ENCODE peak calls at places on chromosomes 11 and 22, in eight cellular contexts. Y, R, O, M, D, S, C and L are unnamed samples. For H3K4me1, the result is how much of the 10 kb centered on the place peaks cover.

GRCh38 chr11:22426915-22427314 is 88.7 kb downstream of the SLC17A6 start:
- DNase-seq in Y (no peak), R (no peak), O (no peak), M (no peak), D (no peak), S (no peak), C (no peak), L (peak)

GRCh38 chr11:118572914-118573550 is 823 bp downstream of the ARCN1 start:
- DNase-seq in Y (no peak), R (peak), O (no peak), M (no peak), D (peak), S (peak), C (peak), L (peak)

GRCh38 chr11:73182824-73183321 is 35.2 kb upstream of the P2RY2 start:
- DNase-seq in Y (peak), R (no peak), O (peak), M (peak), D (no peak), S (no peak), C (no peak), L (no peak)

GRCh38 chr11:94417386-94417987 is 16.3 kb upstream of the GPR83 start:
- DNase-seq in Y (no peak), R (peak), O (no peak), M (no peak), D (peak), S (peak), C (peak), L (peak)

GRCh38 chr11:29962243-29962642 is 54.6 kb downstream of the KCNA4 start:
- DNase-seq in Y (no peak), R (peak), O (no peak), M (no peak), D (peak), S (no peak), C (peak), L (peak)

GRCh38 chr11:71282581-71283351 is 30.4 kb upstream of the SHANK2 start:
- DNase-seq in Y (peak), R (peak), O (no peak), M (peak), D (peak), S (no peak), C (no peak), L (no peak)

GRCh38 chr22:46104170-46104880 is 46.0 kb upstream of the PPARA start:
- DNase-seq in Y (no peak), R (no peak), O (peak), M (peak), D (peak), S (peak), C (no peak), L (peak)

GRCh38 chr11:11857769-11858168 is 16.0 kb downstream of the USP47 start:
- DNase-seq in Y (no peak), R (no peak), O (no peak), M (no peak), D (no peak), S (no peak), C (peak), L (no peak)

GRCh38 chr11:75946531-75947530 is 131.8 kb downstream of the UVRAG start:
- DNase-seq in Y (peak), R (peak), O (no peak), M (no peak), D (peak), S (peak), C (no peak), L (peak)

GRCh38 chr22:23696326-23696851 is 5.6 kb downstream of the RGL4 start:
- DNase-seq in Y (no peak), R (no peak), O (peak), M (peak), D (no peak), S (peak), C (no peak), L (no peak)

GRCh38 chr22:40676644-40677043 is 2.6 kb upstream of the MCHR1 start:
- DNase-seq in Y (no peak), R (no peak), O (no peak), M (no peak), D (peak), S (no peak), C (no peak), L (no peak)

GRCh38 chr11:44596541-44597276 is 31.2 kb downstream of the CD82 start:
- DNase-seq in Y (no peak), R (no peak), O (no peak), M (no peak), D (peak), S (peak), C (no peak), L (peak)

GRCh38 chr22:38308791-38309498 is 8.3 kb downstream of the CSNK1E start:
- DNase-seq in Y (no peak), R (no peak), O (no peak), M (no peak), D (no peak), S (no peak), C (no peak), L (no peak)

GRCh38 chr22:38311331-38311635 is 6.0 kb downstream of the CSNK1E start:
- DNase-seq in Y (no peak), R (no peak), O (no peak), M (no peak), D (no peak), S (no peak), C (no peak), L (peak)

GRCh38 chr22:38310518-38311330 is 6.5 kb downstream of the CSNK1E start:
- DNase-seq in Y (peak), R (no peak), O (no peak), M (no peak), D (no peak), S (no peak), C (no peak), L (peak)

GRCh38 chr22:38312261-38312800 is 4.9 kb downstream of the CSNK1E start:
- DNase-seq in Y (no peak), R (no peak), O (no peak), M (no peak), D (peak), S (no peak), C (no peak), L (peak)

DNA sequence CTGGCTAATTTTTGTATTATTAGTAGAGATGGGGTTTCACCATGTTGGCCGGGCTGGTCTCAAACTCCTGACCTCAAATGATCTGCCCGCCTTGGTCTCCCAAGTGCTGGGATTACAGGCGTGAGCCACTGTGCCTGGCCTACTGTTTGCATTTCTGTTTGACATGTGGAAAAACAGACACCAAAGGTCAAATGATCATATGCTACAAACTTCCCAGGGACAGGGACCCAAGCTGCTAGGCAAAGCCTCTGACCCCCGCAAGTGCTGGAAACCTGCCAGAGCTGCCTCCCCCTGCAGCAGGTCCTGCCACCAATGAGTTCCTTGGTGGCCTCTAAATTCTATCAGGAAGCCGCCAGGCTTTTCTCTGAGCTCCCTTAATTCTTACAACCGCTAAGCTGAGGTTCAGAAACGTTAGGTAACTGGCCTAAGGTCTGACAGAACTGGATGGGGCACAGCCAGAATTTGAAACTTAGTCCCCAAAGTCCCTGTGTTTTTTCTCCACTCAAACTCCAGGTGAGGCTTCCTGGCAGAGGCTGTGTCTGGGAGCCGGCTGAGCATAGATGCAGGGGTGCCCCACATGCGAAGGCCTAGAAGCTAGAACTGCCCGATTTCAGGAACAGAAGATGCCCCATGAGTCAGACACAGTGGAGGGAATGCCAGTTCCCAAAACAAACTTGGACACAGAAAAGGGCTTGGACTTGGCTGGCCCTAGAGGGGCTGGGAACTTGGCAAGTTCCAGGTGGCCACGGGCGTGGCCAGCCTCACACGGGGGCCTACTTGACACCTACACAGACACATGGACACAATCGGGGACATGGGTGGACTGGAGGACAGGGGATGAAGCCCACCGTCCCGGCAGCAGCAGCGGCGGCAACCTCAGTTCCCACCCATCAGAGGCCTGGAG is 7.4 kb downstream of the CSNK1E start:
- DNase-seq in Y (no peak), R (no peak), O (no peak), M (no peak), D (no peak), S (no peak), C (no peak), L (peak)
- H3K4me1 ChIP-seq in Y (half or more), R (under half), O (half or more), M (half or more), D (half or more), S (half or more), C (half or more), L (half or more)

GRCh38 chr22:48050836-48051235 is 1288.4 kb downstream of the TBC1D22A start:
- DNase-seq in Y (no peak), R (no peak), O (no peak), M (no peak), D (no peak), S (no peak), C (no peak), L (no peak)

GRCh38 chr22:48051796-48052620 is 1289.6 kb downstream of the TBC1D22A start:
- DNase-seq in Y (no peak), R (no peak), O (no peak), M (no peak), D (no peak), S (no peak), C (no peak), L (no peak)

GRCh38 chr22:48054596-48054995 is 1292.1 kb downstream of the TBC1D22A start:
- DNase-seq in Y (no peak), R (no peak), O (no peak), M (no peak), D (no peak), S (no peak), C (no peak), L (no peak)

GRCh38 chr22:48053973-48054372 is 1291.5 kb downstream of the TBC1D22A start:
- DNase-seq in Y (no peak), R (no peak), O (no peak), M (no peak), D (no peak), S (no peak), C (no peak), L (no peak)

GRCh38 chr22:48052621-48052890 is 1290.1 kb downstream of the TBC1D22A start:
- DNase-seq in Y (no peak), R (no peak), O (no peak), M (no peak), D (no peak), S (no peak), C (no peak), L (no peak)
- H3K4me1 ChIP-seq in Y (under half), R (under half), O (under half), M (under half), D (under half), S (under half), C (under half), L (under half)

GRCh38 chr22:26486394-26486793 is 2.7 kb downstream of the SRRD start:
- DNase-seq in Y (no peak), R (no peak), O (no peak), M (no peak), D (no peak), S (no peak), C (no peak), L (no peak)
- H3K4me1 ChIP-seq in Y (under half), R (under half), O (under half), M (under half), D (under half), S (under half), C (under half), L (under half)

GRCh38 chr11:31815743-31816466 is 4.8 kb upstream of the PAX6 start:
- DNase-seq in Y (no peak), R (peak), O (no peak), M (no peak), D (no peak), S (peak), C (no peak), L (peak)
- H3K4me1 ChIP-seq in Y (half or more), R (half or more), O (half or more), M (half or more), D (under half), S (under half), C (under half), L (under half)

DNA sequence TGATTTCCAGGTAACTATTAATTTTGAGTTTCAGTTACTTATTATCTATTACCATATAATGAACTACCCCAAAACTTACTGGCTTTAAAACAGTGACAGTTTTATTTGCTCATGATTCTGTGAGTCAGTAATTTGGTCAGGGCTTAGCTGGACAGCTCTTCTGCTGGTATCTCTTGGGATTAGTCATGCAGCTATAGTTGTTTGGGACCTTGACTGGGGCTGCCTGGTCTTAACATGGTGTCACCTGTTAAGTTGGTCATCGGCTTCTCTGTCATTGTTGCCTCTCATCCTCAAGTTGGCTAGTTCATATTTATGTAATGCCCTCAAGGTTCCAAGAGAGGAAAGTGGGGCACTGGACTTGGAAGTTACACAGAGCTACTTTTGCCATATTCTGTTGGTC is 177.5 kb downstream of the TMEM135 start:
- DNase-seq in Y (no peak), R (no peak), O (no peak), M (no peak), D (peak), S (no peak), C (no peak), L (no peak)
- H3K4me1 ChIP-seq in Y (under half), R (under half), O (under half), M (under half), D (under half), S (under half), C (under half), L (under half)